ENCODE peak calls at places on chromosomes 3 and 15, in five cellular contexts. D is stomach, J is H1, N is esophagus muscularis mucosa, U is ovary. A is an unnamed sample. For H3K27me3, the result is how much of the 10 kb centered on the place peaks cover.

GRCh38 chr3:116005404-116005803 is 382.1 kb downstream of the GAP43 start:
- DNase-seq in D (no peak), J (no peak), N (no peak), U (peak), A (no peak)

GRCh38 chr15:73325191-73325980 is 43.4 kb downstream of the HCN4 start:
- DNase-seq in D (no peak), J (no peak), N (no peak), U (no peak), A (no peak)

GRCh38 chr3:101615525-101615924 is 41.5 kb downstream of the PCNP start:
- DNase-seq in D (no peak), J (peak), N (no peak), U (no peak), A (no peak)

GRCh38 chr3:14771593-14772497 is 46.9 kb upstream of the FGD5 start:
- DNase-seq in D (no peak), J (no peak), N (peak), U (peak), A (no peak)

GRCh38 chr3:69770976-69771634 is 31.8 kb downstream of the MITF start:
- DNase-seq in D (no peak), J (no peak), N (no peak), U (no peak), A (no peak)

GRCh38 chr3:169774186-169774585 is 990 bp downstream of the MYNN start:
- DNase-seq in D (no peak), J (no peak), N (no peak), U (no peak), A (no peak)

GRCh38 chr15:101293122-101293521 is 1.9 kb downstream of the SNRPA1 start:
- DNase-seq in D (no peak), J (no peak), N (no peak), U (no peak), A (no peak)

GRCh38 chr15:35693286-35693685 is 147.3 kb upstream of the DPH6 start:
- DNase-seq in D (no peak), J (no peak), N (no peak), U (no peak), A (no peak)

GRCh38 chr15:89227425-89227824 is 6.0 kb upstream of the RLBP1 start:
- DNase-seq in D (no peak), J (no peak), N (peak), U (no peak), A (no peak)

GRCh38 chr3:32870373-32871091 is 52.7 kb downstream of the TRIM71 start:
- DNase-seq in D (no peak), J (no peak), N (no peak), U (no peak), A (no peak)

GRCh38 chr3:113242091-113242581 is 30.8 kb downstream of the BOC start:
- DNase-seq in D (no peak), J (no peak), N (no peak), U (no peak), A (no peak)

GRCh38 chr3:186583820-186584219 is 13.3 kb downstream of the DNAJB11 start:
- DNase-seq in D (no peak), J (no peak), N (no peak), U (no peak), A (no peak)

GRCh38 chr3:45870099-45870498 is 16.2 kb upstream of the CCR9 start:
- DNase-seq in D (no peak), J (no peak), N (no peak), U (no peak), A (no peak)

GRCh38 chr15:100192092-100192695 is 149.6 kb downstream of the ADAMTS17 start:
- DNase-seq in D (no peak), J (no peak), N (no peak), U (no peak), A (no peak)

GRCh38 chr3:99630815-99631214 is 7.6 kb upstream of the COL8A1 start:
- DNase-seq in D (no peak), J (no peak), N (no peak), U (no peak), A (no peak)

GRCh38 chr3:139728414-139728813 is 50.6 kb upstream of the NMNAT3 start:
- DNase-seq in D (no peak), J (no peak), N (peak), U (no peak), A (no peak)

GRCh38 chr3:80734483-80734882 is 966.7 kb upstream of the ROBO1 start:
- DNase-seq in D (no peak), J (no peak), N (no peak), U (no peak), A (no peak)

GRCh38 chr3:54988302-54989022 is 60.6 kb upstream of the LRTM1 start:
- DNase-seq in D (no peak), J (no peak), N (no peak), U (peak), A (peak)

GRCh38 chr3:179322481-179323196 is at the start of gene ZNF639:
- DNase-seq in D (peak), J (peak), N (peak), U (peak), A (peak)

GRCh38 chr3:6504834-6505233 is 356.1 kb upstream of the GRM7 start:
- DNase-seq in D (no peak), J (no peak), N (no peak), U (no peak), A (no peak)

GRCh38 chr15:25249236-25250010 is 189.4 kb downstream of the UBE3A start:
- DNase-seq in D (peak), J (peak), N (peak), U (no peak), A (no peak)

GRCh38 chr3:113147608-113148306 is 63.6 kb upstream of the BOC start:
- DNase-seq in D (no peak), J (no peak), N (no peak), U (peak), A (no peak)

GRCh38 chr3:126056681-126057546 is 27.0 kb downstream of the SLC41A3 start:
- DNase-seq in D (no peak), J (no peak), N (peak), U (no peak), A (no peak)

GRCh38 chr3:66747688-66748087 is 246.9 kb upstream of the LRIG1 start:
- DNase-seq in D (no peak), J (no peak), N (no peak), U (no peak), A (no peak)

DNA sequence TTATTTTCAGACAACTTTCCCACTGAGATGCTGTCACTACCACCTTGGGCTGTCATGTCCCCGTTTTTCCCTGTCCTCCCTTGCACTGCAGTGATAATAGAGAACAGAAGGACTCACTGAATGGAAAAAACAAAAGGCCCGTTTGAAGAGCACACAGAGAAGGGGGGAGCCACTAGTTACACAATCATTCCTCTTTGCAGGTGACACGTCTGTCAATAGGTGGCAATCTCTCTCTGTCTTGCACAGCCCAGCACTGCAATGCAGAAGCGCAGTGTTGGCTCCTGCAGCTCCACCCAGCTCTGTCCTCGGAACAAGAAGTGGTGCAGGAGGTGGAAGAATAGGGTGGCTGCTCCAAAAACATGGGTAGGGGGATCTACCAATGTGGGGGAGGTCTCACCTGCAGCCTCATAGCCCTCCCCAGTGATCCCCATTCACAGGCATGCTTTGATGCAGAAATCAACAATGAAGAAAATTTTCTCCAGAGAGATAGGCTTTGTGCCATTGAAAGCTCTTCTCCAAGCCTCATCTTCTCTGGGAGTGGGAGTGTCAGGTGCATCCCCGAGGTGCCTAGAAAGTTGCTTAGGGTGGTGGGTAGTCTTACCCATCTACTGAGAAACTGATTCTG is 31.8 kb downstream of the FSTL1 start:
- DNase-seq in D (peak), J (no peak), N (no peak), U (no peak), A (no peak)
- H3K4me3 ChIP-seq in D (no peak), J (no peak), N (no peak), U (no peak), A (no peak)

GRCh38 chr15:78618490-78618934 is 2.3 kb downstream of the CHRNA3 start:
- DNase-seq in D (peak), J (peak), N (peak), U (peak), A (peak)
- TF ChIP-seq EP300 in D (peak), J (no peak), N (no peak), U (no peak), A (no peak)

DNA sequence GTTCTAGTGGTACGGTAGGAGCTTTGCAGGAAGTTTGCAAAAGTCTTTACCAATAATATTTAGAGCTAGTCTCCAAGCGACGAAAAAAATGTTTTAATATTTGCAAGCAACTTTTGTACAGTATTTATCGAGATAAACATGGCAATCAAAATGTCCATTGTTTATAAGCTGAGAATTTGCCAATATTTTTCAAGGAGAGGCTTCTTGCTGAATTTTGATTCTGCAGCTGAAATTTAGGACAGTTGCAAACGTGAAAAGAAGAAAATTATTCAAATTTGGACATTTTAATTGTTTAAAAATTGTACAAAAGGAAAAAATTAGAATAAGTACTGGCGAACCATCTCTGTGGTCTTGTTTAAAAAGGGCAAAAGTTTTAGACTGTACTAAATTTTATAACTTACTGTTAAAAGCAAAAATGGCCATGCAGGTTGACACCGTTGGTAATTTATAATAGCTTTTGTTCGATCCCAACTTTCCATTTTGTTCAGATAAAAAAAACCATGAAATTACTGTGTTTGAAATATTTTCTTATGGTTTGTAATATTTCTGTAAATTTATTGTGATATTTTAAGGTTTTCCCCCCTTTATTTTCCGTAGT is 2.0 kb downstream of the SOX2 start:
- DNase-seq in D (no peak), J (no peak), N (no peak), U (no peak), A (no peak)
- H3K27me3 ChIP-seq in D (under half), J (under half), N (half or more), U (under half), A (half or more)

DNA sequence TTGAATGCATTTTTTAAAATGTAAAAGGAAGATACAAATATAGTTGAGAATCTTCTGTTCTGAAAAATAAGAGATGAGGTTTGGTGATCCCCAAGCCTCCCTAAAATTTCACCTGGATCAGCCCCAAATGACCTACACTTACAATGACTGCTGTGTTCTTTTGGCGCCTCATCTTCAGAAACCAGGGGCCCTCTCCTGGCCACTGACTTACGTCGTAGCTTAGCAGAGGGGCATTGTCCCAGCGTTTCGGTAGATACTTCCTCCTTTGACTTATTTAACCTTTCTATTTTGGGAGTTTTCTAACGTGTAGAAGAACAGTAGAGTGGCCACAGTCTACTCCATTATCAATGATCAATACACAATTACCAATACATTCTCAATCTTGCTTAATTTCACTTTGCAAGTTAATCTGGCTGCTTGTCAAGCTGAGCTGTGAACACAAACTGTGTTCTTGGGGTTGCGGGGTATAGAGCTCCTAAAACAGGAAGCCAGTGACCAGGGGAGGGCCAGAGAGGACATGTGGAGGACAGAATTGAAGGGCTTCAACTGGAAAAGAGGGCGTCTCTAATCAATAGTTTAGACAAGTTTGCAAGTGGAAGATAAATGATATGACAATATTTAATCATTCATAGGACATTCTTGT is 419.4 kb downstream of the LPP start:
- DNase-seq in D (no peak), J (no peak), N (no peak), U (no peak), A (no peak)
- H3K4me3 ChIP-seq in D (no peak), J (no peak), N (no peak), U (no peak), A (no peak)

A was measured in tibial nerve.